ENCODE peak calls at places on chromosomes 16 and 17, in four cellular contexts. C is A549, I is HepG2, W is K562. J is an unnamed sample.

GRCh38 chr17:56499799-56500388 is 93.6 kb upstream of the NOG start:
- DNase-seq in C (peak), I (peak), W (peak), J (no peak)

GRCh38 chr17:14616508-14616907 is 315.6 kb downstream of the HS3ST3B1 start:
- DNase-seq in C (no peak), I (no peak), W (no peak), J (no peak)

GRCh38 chr17:80943346-80944145 is 48.1 kb upstream of the CHMP6 start:
- DNase-seq in C (no peak), I (no peak), W (no peak), J (peak)

GRCh38 chr17:6059406-6059805 is 10.8 kb upstream of the WSCD1 start:
- DNase-seq in C (no peak), I (no peak), W (no peak), J (no peak)

GRCh38 chr16:29667755-29668154 is 4.7 kb downstream of the SPN start:
- DNase-seq in C (no peak), I (no peak), W (no peak), J (no peak)

GRCh38 chr17:78534492-78535284 is 42.5 kb downstream of the DNAH17 start:
- DNase-seq in C (no peak), I (no peak), W (no peak), J (no peak)

GRCh38 chr17:3804503-3804931 is 3.5 kb upstream of the ITGAE start:
- DNase-seq in C (no peak), I (peak), W (no peak), J (no peak)

GRCh38 chr16:69123894-69124293 is 8.5 kb downstream of the CHTF8 start:
- DNase-seq in C (peak), I (peak), W (peak), J (peak)

GRCh38 chr17:50779747-50780363 is 12.5 kb upstream of the ANKRD40CL start:
- DNase-seq in C (no peak), I (no peak), W (no peak), J (no peak)

GRCh38 chr17:18235743-18236256 is 10.4 kb downstream of the LLGL1 start:
- DNase-seq in C (no peak), I (no peak), W (no peak), J (no peak)

DNA sequence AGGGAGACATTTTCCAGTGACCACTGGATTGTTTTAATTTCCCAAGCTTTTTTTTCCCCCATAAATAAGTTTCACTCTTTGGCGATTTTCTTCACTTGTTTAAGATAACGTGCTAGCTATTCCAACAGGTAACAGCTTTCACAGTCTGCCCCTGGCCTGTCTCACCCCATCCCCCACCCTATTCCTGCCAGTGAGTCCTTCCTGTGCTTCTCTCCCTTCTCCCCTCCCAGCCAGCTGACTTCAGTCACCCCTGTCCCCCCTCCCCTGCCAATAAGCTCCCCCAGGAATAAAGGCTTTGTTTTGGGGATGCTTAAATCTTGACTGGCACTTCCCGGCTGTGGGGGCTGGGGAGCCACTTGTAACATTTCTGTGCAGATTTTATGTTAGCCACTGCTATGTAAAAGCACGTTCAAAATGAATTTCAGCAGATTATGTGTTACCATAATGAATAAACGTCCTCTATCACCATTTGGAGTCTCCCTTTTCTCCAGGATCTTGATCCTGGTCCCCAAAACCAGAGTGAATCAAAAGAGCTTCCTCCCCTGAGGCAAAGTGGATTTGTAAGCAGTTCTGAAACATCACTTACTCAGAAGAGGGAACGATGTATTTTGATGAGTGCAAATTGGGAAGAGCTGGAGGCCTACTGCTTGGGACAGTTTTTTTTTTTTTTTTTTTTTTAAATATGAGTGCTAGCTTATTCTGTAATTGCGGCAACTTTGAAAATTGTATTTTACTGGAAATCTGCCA is 58.2 kb downstream of the IGF2BP1 start:
- DNase-seq in C (no peak), I (no peak), W (no peak), J (peak)
- TF ChIP-seq ESRRA in C (no peak), I (no peak), W (no peak), J (no peak)

GRCh38 chr16:81095653-81095952 is 592 bp downstream of the GCSH start:
- DNase-seq in C (no peak), I (no peak), W (no peak), J (no peak)

GRCh38 chr16:81095953-81096714 is at the start of gene GCSH:
- DNase-seq in C (peak), I (peak), W (peak), J (peak)

GRCh38 chr16:81097230-81097629 is 1.0 kb upstream of the GCSH start:
- DNase-seq in C (no peak), I (no peak), W (no peak), J (no peak)

GRCh38 chr16:81094771-81095251 is 1.4 kb downstream of the GCSH start:
- DNase-seq in C (no peak), I (no peak), W (no peak), J (no peak)

GRCh38 chr16:81096715-81097208 is 567 bp upstream of the GCSH start:
- DNase-seq in C (no peak), I (no peak), W (peak), J (no peak)
- TF ChIP-seq HMGXB4 in C (no peak), I (no peak), W (no peak), J (no peak)

GRCh38 chr17:2369039-2369438 is 31.7 kb downstream of the SGSM2 start:
- DNase-seq in C (no peak), I (no peak), W (no peak), J (no peak)

GRCh38 chr17:2364132-2365116 is 27.1 kb downstream of the SGSM2 start:
- DNase-seq in C (no peak), I (no peak), W (no peak), J (no peak)

GRCh38 chr17:2368383-2368782 is 31.1 kb downstream of the SGSM2 start:
- DNase-seq in C (no peak), I (no peak), W (no peak), J (no peak)

GRCh38 chr17:2365132-2365531 is 27.8 kb downstream of the SGSM2 start:
- DNase-seq in C (no peak), I (no peak), W (no peak), J (no peak)

GRCh38 chr17:2366747-2367494 is 29.6 kb downstream of the SGSM2 start:
- DNase-seq in C (peak), I (no peak), W (peak), J (peak)
- TF ChIP-seq ESRRA in C (no peak), I (no peak), W (no peak), J (no peak)

DNA sequence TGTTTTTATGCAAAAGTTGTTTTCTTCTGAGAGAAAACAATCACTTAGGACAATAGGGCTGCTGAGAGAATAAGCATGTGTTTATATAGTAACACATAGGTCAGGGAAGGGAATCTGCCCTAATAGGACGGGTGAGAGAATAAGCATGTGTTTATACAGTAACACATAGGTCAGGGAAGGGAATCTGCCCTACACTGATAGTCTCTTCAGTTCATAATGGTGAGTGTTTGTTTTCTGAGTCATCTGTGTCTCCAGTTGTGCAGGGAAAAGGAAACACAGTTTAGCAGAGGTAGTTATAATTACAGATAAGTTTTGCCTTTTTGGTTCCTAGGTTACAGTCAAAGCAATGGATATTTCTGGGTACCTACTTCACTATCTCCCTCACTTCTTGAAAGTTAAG is 252.3 kb upstream of the CA10 start:
- DNase-seq in C (no peak), I (peak), W (no peak), J (no peak)
- TF ChIP-seq HMGXB4 in C (no peak), I (no peak), W (no peak), J (no peak)

J was measured in WTC11.